ENCODE peak calls at places on chromosomes 2 and 18, in four cellular contexts. One of them, this sample, is unnamed.

GRCh38 chr2:109712126-109712455 is 82.0 kb upstream of the RGPD5 start:
- DNase-seq in right lobe of liver: peak; percentile 16
- DNase-seq in breast epithelium: peak; percentile 17
- DNase-seq in tibial artery: peak; percentile 46
- DNase-seq in this sample: no peak

GRCh38 chr18:34018358-34018757 is 206.4 kb downstream of the NOL4 start:
- DNase-seq in right lobe of liver: no peak
- DNase-seq in breast epithelium: no peak
- DNase-seq in tibial artery: no peak
- DNase-seq in this sample: no peak

GRCh38 chr18:8654482-8655451 is 45.5 kb downstream of the RAB12 start:
- DNase-seq in right lobe of liver: no peak
- DNase-seq in tibial artery: no peak
- DNase-seq in breast epithelium: no peak
- DNase-seq in this sample: no peak

GRCh38 chr18:63152096-63152495 is 167.5 kb downstream of the BCL2 start:
- DNase-seq in tibial artery: no peak
- DNase-seq in right lobe of liver: no peak
- DNase-seq in breast epithelium: no peak
- DNase-seq in this sample: no peak

GRCh38 chr2:172285010-172285621 is 142.3 kb upstream of the ITGA6 start:
- DNase-seq in tibial artery: no peak
- DNase-seq in right lobe of liver: no peak
- DNase-seq in breast epithelium: no peak
- DNase-seq in this sample: no peak

GRCh38 chr2:8277921-8278571 is 403.8 kb upstream of the ID2 start:
- DNase-seq in right lobe of liver: no peak
- DNase-seq in tibial artery: no peak
- DNase-seq in breast epithelium: no peak
- DNase-seq in this sample: no peak

GRCh38 chr2:189163889-189164288 is 15.7 kb downstream of the COL5A2 start:
- DNase-seq in tibial artery: no peak
- DNase-seq in breast epithelium: no peak
- DNase-seq in right lobe of liver: no peak
- DNase-seq in this sample: peak; percentile 21

GRCh38 chr2:159164457-159164894 is 122.0 kb downstream of the WDSUB1 start:
- DNase-seq in right lobe of liver: no peak
- DNase-seq in breast epithelium: no peak
- DNase-seq in tibial artery: no peak
- DNase-seq in this sample: no peak

GRCh38 chr18:24022141-24022540 is 7.6 kb downstream of the TTC39C start:
- DNase-seq in breast epithelium: no peak
- DNase-seq in tibial artery: no peak
- DNase-seq in right lobe of liver: no peak
- DNase-seq in this sample: no peak

GRCh38 chr2:129754431-129754830 is 225.0 kb upstream of the RAB6C start:
- DNase-seq in right lobe of liver: no peak
- DNase-seq in tibial artery: no peak
- DNase-seq in breast epithelium: no peak
- DNase-seq in this sample: no peak

GRCh38 chr2:119841550-119841949 is 81.8 kb downstream of the PTPN4 start:
- DNase-seq in right lobe of liver: no peak
- DNase-seq in breast epithelium: no peak
- DNase-seq in tibial artery: no peak
- DNase-seq in this sample: no peak

GRCh38 chr2:68284896-68285295 is 32.6 kb upstream of the PPP3R1 start:
- DNase-seq in tibial artery: no peak
- DNase-seq in breast epithelium: no peak
- DNase-seq in right lobe of liver: no peak
- DNase-seq in this sample: no peak

GRCh38 chr2:241925277-241925676 is 55.7 kb downstream of the RTP5 start:
- DNase-seq in breast epithelium: no peak
- DNase-seq in right lobe of liver: peak; percentile 35
- DNase-seq in tibial artery: no peak
- DNase-seq in this sample: no peak

GRCh38 chr18:62420151-62420512 is 95.0 kb downstream of the TNFRSF11A start:
- DNase-seq in tibial artery: no peak
- DNase-seq in right lobe of liver: peak; percentile 55
- DNase-seq in breast epithelium: no peak
- DNase-seq in this sample: no peak

GRCh38 chr18:3721771-3722661 is 272.0 kb downstream of the TGIF1 start:
- DNase-seq in tibial artery: no peak
- DNase-seq in breast epithelium: no peak
- DNase-seq in right lobe of liver: no peak
- DNase-seq in this sample: no peak

GRCh38 chr2:81675651-81676050 is 1371.1 kb upstream of the LRRTM1 start:
- DNase-seq in breast epithelium: no peak
- DNase-seq in right lobe of liver: no peak
- DNase-seq in tibial artery: no peak
- DNase-seq in this sample: no peak

GRCh38 chr2:98487806-98488189 is 43.1 kb downstream of the INPP4A start:
- DNase-seq in tibial artery: no peak
- DNase-seq in breast epithelium: no peak
- DNase-seq in right lobe of liver: no peak
- DNase-seq in this sample: no peak

GRCh38 chr2:135819211-135819610 is 17.8 kb downstream of the LCT start:
- DNase-seq in breast epithelium: no peak
- DNase-seq in right lobe of liver: no peak
- DNase-seq in tibial artery: no peak
- DNase-seq in this sample: no peak

GRCh38 chr2:120751553-120751952 is 15.9 kb downstream of the GLI2 start:
- DNase-seq in breast epithelium: no peak
- DNase-seq in right lobe of liver: peak; percentile 3
- DNase-seq in tibial artery: no peak
- DNase-seq in this sample: no peak

GRCh38 chr18:59039449-59039848 is 100.2 kb upstream of the SEC11C start:
- DNase-seq in tibial artery: no peak
- DNase-seq in right lobe of liver: no peak
- DNase-seq in breast epithelium: no peak
- DNase-seq in this sample: no peak

GRCh38 chr2:226418521-226418920 is 381.1 kb downstream of the IRS1 start:
- DNase-seq in breast epithelium: no peak
- DNase-seq in tibial artery: no peak
- DNase-seq in right lobe of liver: no peak
- DNase-seq in this sample: no peak

GRCh38 chr2:215355801-215356200 is 43.9 kb downstream of the ATIC start:
- DNase-seq in right lobe of liver: no peak
- DNase-seq in breast epithelium: no peak
- DNase-seq in tibial artery: no peak
- DNase-seq in this sample: no peak

GRCh38 chr18:47750889-47751423 is 179.5 kb downstream of the SMAD2 start:
- DNase-seq in right lobe of liver: no peak
- DNase-seq in tibial artery: no peak
- DNase-seq in breast epithelium: no peak
- DNase-seq in this sample: no peak

GRCh38 chr18:27860701-27861107 is 316.2 kb downstream of the CDH2 start:
- DNase-seq in breast epithelium: no peak
- DNase-seq in tibial artery: no peak
- DNase-seq in right lobe of liver: no peak
- DNase-seq in this sample: peak; percentile 39

GRCh38 chr2:142425551-142425950 is 294.7 kb upstream of the LRP1B start:
- DNase-seq in right lobe of liver: no peak
- DNase-seq in tibial artery: no peak
- DNase-seq in breast epithelium: no peak
- DNase-seq in this sample: no peak

GRCh38 chr2:85095094-85095493 is 38.1 kb upstream of the TCF7L1 start:
- DNase-seq in breast epithelium: no peak
- DNase-seq in right lobe of liver: no peak
- DNase-seq in tibial artery: no peak
- DNase-seq in this sample: no peak

GRCh38 chr2:33145459-33145858 is 198.7 kb downstream of the LTBP1 start:
- DNase-seq in breast epithelium: no peak
- DNase-seq in right lobe of liver: no peak
- DNase-seq in tibial artery: no peak
- DNase-seq in this sample: no peak

GRCh38 chr2:203669820-203670219 is 36.6 kb upstream of the CD28 start:
- DNase-seq in breast epithelium: no peak
- DNase-seq in right lobe of liver: no peak
- DNase-seq in tibial artery: no peak
- DNase-seq in this sample: no peak

GRCh38 chr2:225122582-225123486 is 80.6 kb upstream of the DOCK10 start:
- DNase-seq in tibial artery: no peak
- DNase-seq in right lobe of liver: no peak
- DNase-seq in breast epithelium: no peak
- DNase-seq in this sample: no peak

GRCh38 chr2:241141214-241141770 is 8.0 kb downstream of the PASK start:
- DNase-seq in right lobe of liver: no peak
- DNase-seq in breast epithelium: no peak
- DNase-seq in tibial artery: peak; percentile 38
- DNase-seq in this sample: no peak

GRCh38 chr2:69559696-69560482 is 83.7 kb downstream of the AAK1 start:
- DNase-seq in breast epithelium: no peak
- DNase-seq in right lobe of liver: no peak
- DNase-seq in tibial artery: no peak
- DNase-seq in this sample: peak; percentile 44

GRCh38 chr2:170264522-170264860 is 86.5 kb downstream of the MYO3B start:
- DNase-seq in right lobe of liver: no peak
- DNase-seq in breast epithelium: no peak
- DNase-seq in tibial artery: no peak
- DNase-seq in this sample: no peak
- H3K4me3 ChIP-seq in right lobe of liver: no peak overlapping the region
- H3K4me3 ChIP-seq in breast epithelium: no peak overlapping the region
- H3K4me3 ChIP-seq in tibial artery: no peak overlapping the region
- H3K4me3 ChIP-seq in this sample: no peak overlapping the region

DNA sequence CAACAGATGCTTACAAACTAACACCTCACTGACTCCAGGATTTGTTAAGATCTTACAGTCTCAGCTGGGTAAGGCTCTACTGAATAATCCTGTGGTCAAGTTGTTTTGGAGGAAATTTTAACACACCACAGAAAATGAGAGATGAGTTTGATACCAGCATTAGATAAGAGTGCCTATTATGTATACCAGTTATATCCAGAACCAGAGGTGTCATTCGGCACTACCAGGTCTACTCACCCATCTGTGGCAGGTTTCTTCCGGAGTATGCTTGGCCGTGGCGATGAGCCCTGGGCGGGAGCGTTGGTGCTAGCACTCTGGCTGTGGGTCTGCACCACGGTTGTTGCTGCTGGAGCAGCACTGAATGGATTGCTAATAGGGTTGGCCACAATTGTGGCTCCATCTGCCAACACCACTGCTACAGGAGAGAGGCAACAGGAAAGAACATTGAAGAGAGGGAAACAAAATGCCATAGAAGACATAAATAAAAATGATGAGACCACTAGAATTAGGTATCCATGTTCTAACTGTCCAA is 41.2 kb downstream of the SAP130 start:
- DNase-seq in right lobe of liver: no peak
- DNase-seq in tibial artery: no peak
- DNase-seq in breast epithelium: no peak
- DNase-seq in this sample: no peak
- H3K36me3 ChIP-seq in right lobe of liver: peaks cover 18% of the 10 kb centered on the region
- H3K36me3 ChIP-seq in tibial artery: peaks cover 85% of the 10 kb centered on the region
- H3K36me3 ChIP-seq in breast epithelium: peaks cover 13% of the 10 kb centered on the region
- H3K36me3 ChIP-seq in this sample: no peaks in the 10 kb centered on the region

GRCh38 chr18:21505231-21505630 is 95.3 kb downstream of the ESCO1 start:
- DNase-seq in tibial artery: no peak
- DNase-seq in breast epithelium: no peak
- DNase-seq in right lobe of liver: no peak
- DNase-seq in this sample: no peak

GRCh38 chr18:21508302-21508701 is 92.2 kb downstream of the ESCO1 start:
- DNase-seq in breast epithelium: no peak
- DNase-seq in right lobe of liver: no peak
- DNase-seq in tibial artery: no peak
- DNase-seq in this sample: no peak

GRCh38 chr18:21513741-21514140 is 86.8 kb downstream of the ESCO1 start:
- DNase-seq in tibial artery: no peak
- DNase-seq in right lobe of liver: no peak
- DNase-seq in breast epithelium: no peak
- DNase-seq in this sample: no peak

GRCh38 chr18:21513292-21513691 is 87.2 kb downstream of the ESCO1 start:
- DNase-seq in right lobe of liver: no peak
- DNase-seq in tibial artery: no peak
- DNase-seq in breast epithelium: no peak
- DNase-seq in this sample: no peak

GRCh38 chr18:21509062-21509461 is 91.4 kb downstream of the ESCO1 start:
- DNase-seq in right lobe of liver: no peak
- DNase-seq in breast epithelium: no peak
- DNase-seq in tibial artery: no peak
- DNase-seq in this sample: no peak
- TF ChIP-seq CTCF in right lobe of liver: no peak
- TF ChIP-seq CTCF in breast epithelium: no peak
- TF ChIP-seq CTCF in tibial artery: no peak
- TF ChIP-seq CTCF in this sample: no peak

GRCh38 chr2:71892896-71893295 is 254.8 kb downstream of the CYP26B1 start:
- DNase-seq in breast epithelium: no peak
- DNase-seq in tibial artery: no peak
- DNase-seq in right lobe of liver: no peak
- DNase-seq in this sample: no peak

GRCh38 chr2:71891155-71891554 is 256.5 kb downstream of the CYP26B1 start:
- DNase-seq in right lobe of liver: no peak
- DNase-seq in breast epithelium: no peak
- DNase-seq in tibial artery: no peak
- DNase-seq in this sample: no peak

GRCh38 chr2:71889991-71890684 is 257.5 kb downstream of the CYP26B1 start:
- DNase-seq in right lobe of liver: no peak
- DNase-seq in tibial artery: no peak
- DNase-seq in breast epithelium: no peak
- DNase-seq in this sample: no peak

GRCh38 chr2:71892132-71892730 is 255.4 kb downstream of the CYP26B1 start:
- DNase-seq in breast epithelium: no peak
- DNase-seq in tibial artery: peak; percentile 31
- DNase-seq in right lobe of liver: no peak
- DNase-seq in this sample: no peak

DNA sequence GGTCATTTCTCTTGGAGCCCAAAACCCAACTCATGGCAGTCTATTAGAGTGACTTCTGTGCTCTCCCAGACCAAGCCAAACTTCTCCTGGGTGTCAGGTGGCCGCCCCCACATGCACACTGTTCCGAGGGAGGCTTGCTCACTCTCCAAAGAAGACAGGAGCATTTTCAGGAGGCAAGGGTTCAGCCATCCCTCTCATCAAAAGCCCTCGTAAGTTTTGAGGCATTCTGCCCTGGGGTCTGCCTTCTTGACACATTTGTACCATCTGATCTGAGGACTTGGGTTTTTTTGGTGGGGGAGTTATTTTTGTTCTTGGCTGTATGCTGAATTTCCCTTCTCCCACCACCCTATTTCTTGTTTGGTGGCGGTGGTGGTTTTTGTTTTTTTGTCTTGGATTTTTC is 255.9 kb downstream of the CYP26B1 start:
- DNase-seq in right lobe of liver: no peak
- DNase-seq in tibial artery: no peak
- DNase-seq in breast epithelium: no peak
- DNase-seq in this sample: no peak
- H3K4me3 ChIP-seq in right lobe of liver: no peak overlapping the region
- H3K4me3 ChIP-seq in tibial artery: no peak overlapping the region
- H3K4me3 ChIP-seq in breast epithelium: no peak overlapping the region
- H3K4me3 ChIP-seq in this sample: no peak overlapping the region